ENCODE peak calls at places on chromosomes 11 and 22, in five cellular contexts. H is SK-N-SH, V is HepG2, M is HCT116, B is K562. U is an unnamed sample.

GRCh38 chr22:20577549-20577975 is 70.2 kb downstream of the MED15 start:
- DNase-seq in H (no peak), V (no peak), M (no peak), B (no peak), U (no peak)

GRCh38 chr22:25510926-25511325 is 53.5 kb upstream of the GRK3 start:
- DNase-seq in H (no peak), V (no peak), M (no peak), B (no peak), U (no peak)

GRCh38 chr11:17828311-17828751 is 93.8 kb downstream of the KCNC1 start:
- DNase-seq in H (no peak), V (no peak), M (no peak), B (no peak), U (no peak)

GRCh38 chr11:127859941-127860354 is 727.4 kb downstream of the ETS1 start:
- DNase-seq in H (no peak), V (no peak), M (no peak), B (no peak), U (no peak)

GRCh38 chr11:130452941-130453340 is 4.5 kb downstream of the ADAMTS15 start:
- DNase-seq in H (no peak), V (no peak), M (no peak), B (no peak), U (no peak)

GRCh38 chr11:44927174-44927661 is 23.5 kb downstream of the TP53I11 start:
- DNase-seq in H (peak; percentile 82), V (peak; percentile 43), M (peak; percentile 42), B (peak; percentile 79), U (peak; percentile 27)

GRCh38 chr11:62933285-62933684 is 12.1 kb upstream of the CHRM1 start:
- DNase-seq in H (no peak), V (no peak), M (no peak), B (no peak), U (no peak)

GRCh38 chr11:72754544-72755155 is 2.4 kb upstream of the ARAP1 start:
- DNase-seq in H (no peak), V (no peak), M (no peak), B (no peak), U (no peak)

GRCh38 chr11:121514998-121515671 is 62.4 kb upstream of the SORL1-AS1 start:
- DNase-seq in H (no peak), V (no peak), M (no peak), B (no peak), U (no peak)

GRCh38 chr11:125123947-125124633 is 12.7 kb upstream of the TMEM218 start:
- DNase-seq in H (peak; percentile 42), V (peak; percentile 73), M (peak; percentile 86), B (peak; percentile 50), U (no peak)

GRCh38 chr11:66820381-66820780 is 22.9 kb upstream of the RCE1 start:
- DNase-seq in H (no peak), V (no peak), M (no peak), B (no peak), U (no peak)

GRCh38 chr11:15180212-15180814 is 65.6 kb downstream of the INSC start:
- DNase-seq in H (no peak), V (no peak), M (no peak), B (no peak), U (no peak)

GRCh38 chr11:110830344-110831141 is 118.3 kb upstream of the ARHGAP20 start:
- DNase-seq in H (no peak), V (no peak), M (no peak), B (no peak), U (no peak)

GRCh38 chr11:10444725-10445286 is 10.3 kb upstream of the AMPD3 start:
- DNase-seq in H (peak; percentile 30), V (no peak), M (no peak), B (no peak), U (no peak)

GRCh38 chr11:29153078-29153477 is 863.8 kb downstream of the KCNA4 start:
- DNase-seq in H (no peak), V (no peak), M (no peak), B (no peak), U (no peak)

GRCh38 chr22:32622004-32622761 is 147.6 kb downstream of the FBXO7 start:
- DNase-seq in H (no peak), V (peak; percentile 89), M (no peak), B (no peak), U (no peak)

GRCh38 chr22:24093855-24094254 is 82.8 kb downstream of the CABIN1 start:
- DNase-seq in H (no peak), V (no peak), M (no peak), B (peak; percentile 13), U (no peak)

GRCh38 chr22:24420072-24420976 is 7.1 kb upstream of the ADORA2A start:
- DNase-seq in H (peak; percentile 56), V (peak; percentile 43), M (no peak), B (no peak), U (no peak)

GRCh38 chr11:41457216-41458014 is 2.0 kb downstream of the LRRC4C start:
- DNase-seq in H (no peak), V (no peak), M (no peak), B (no peak), U (no peak)

GRCh38 chr11:100805509-100806199 is 118.6 kb downstream of the ARHGAP42 start:
- DNase-seq in H (no peak), V (no peak), M (no peak), B (no peak), U (no peak)

GRCh38 chr22:29130490-29130889 is 57.7 kb downstream of the KREMEN1 start:
- DNase-seq in H (no peak), V (no peak), M (no peak), B (no peak), U (no peak)

GRCh38 chr11:119320593-119321524 is 3.9 kb upstream of the MCAM start:
- DNase-seq in H (no peak), V (no peak), M (no peak), B (peak; percentile 81), U (no peak)

DNA sequence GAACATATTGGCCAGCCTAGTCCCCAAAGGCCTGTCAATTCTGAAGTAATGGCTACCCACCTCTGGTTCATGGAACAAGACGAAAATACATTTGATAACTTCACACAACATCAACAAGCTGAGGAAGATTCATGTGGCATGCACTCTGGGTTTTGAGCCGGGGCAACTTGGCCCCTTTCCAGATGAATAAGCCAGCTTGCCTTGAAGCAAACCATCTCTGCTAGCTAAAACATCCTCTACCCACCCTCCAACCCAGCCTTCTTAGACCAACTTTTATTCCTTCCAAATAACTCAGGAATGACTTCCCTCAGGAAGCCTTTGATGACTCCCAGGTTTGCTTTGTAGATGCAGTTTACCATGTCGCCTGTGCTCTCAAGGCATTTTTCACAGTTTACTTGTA is 94.4 kb downstream of the SLC1A2 start:
- DNase-seq in H (no peak), V (no peak), M (no peak), B (no peak), U (no peak)
- TF ChIP-seq SIN3A in H (no peak), V (no peak), M (no peak), B (no peak), U (no peak)

GRCh38 chr22:37634505-37635002 is 4.9 kb upstream of the SH3BP1 start:
- DNase-seq in H (peak; percentile 68), V (no peak), M (no peak), B (peak; percentile 33), U (no peak)
- H3K4me3 ChIP-seq in H (peak overlapping the region; percentile 7), V (peak overlapping the region; percentile 69), M (no peak overlapping the region), B (no peak overlapping the region), U (no peak overlapping the region)

GRCh38 chr11:78213526-78214330 is 25.0 kb downstream of the USP35 start:
- DNase-seq in H (no peak), V (no peak), M (no peak), B (no peak), U (no peak)
- TF ChIP-seq POLR2AphosphoS5 in H (no peak), V (no peak), M (no peak), B (no peak), U (no peak)

GRCh38 chr11:102272047-102272824 is 45.0 kb upstream of the BIRC3 start:
- DNase-seq in H (no peak), V (peak; percentile 90), M (no peak), B (no peak), U (no peak)

GRCh38 chr11:102268985-102269470 is 48.3 kb upstream of the BIRC3 start:
- DNase-seq in H (no peak), V (no peak), M (no peak), B (no peak), U (no peak)

GRCh38 chr11:102267602-102268001 is 49.7 kb upstream of the BIRC3 start:
- DNase-seq in H (no peak), V (no peak), M (no peak), B (peak; percentile 19), U (no peak)

GRCh38 chr11:102268083-102268984 is 49.0 kb upstream of the BIRC3 start:
- DNase-seq in H (peak; percentile 80), V (peak; percentile 79), M (peak; percentile 92), B (peak; percentile 98), U (peak; percentile 71)

DNA sequence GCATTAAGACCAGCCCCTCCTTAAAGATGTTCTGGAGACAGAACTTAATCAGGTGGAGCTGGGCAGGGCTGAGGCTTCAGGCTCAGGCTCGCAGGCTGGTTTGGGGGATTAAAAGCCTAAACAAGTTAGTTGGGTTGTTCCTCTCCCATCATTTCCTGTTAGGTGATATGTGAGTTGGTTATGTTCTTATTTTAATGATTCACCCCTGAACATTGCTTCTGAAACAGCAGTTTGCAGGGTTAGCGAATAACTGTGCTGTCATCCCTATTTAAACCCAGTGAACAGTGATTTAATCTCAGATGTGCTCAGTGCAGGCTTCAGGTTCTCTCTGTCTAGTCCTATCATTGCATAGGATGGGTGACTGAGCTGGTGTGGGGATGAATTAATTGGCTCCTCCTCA is 47.4 kb upstream of the BIRC3 start:
- DNase-seq in H (no peak), V (no peak), M (no peak), B (no peak), U (no peak)
- TF ChIP-seq SIN3A in H (no peak), V (no peak), M (peak; percentile 24), B (no peak), U (no peak)

GRCh38 chr22:39300198-39300830 is 19.1 kb downstream of the RPL3 start:
- DNase-seq in H (no peak), V (no peak), M (no peak), B (no peak), U (no peak)
- H3K4me3 ChIP-seq in H (no peak overlapping the region), V (peak overlapping the region; percentile 68), M (no peak overlapping the region), B (no peak overlapping the region), U (no peak overlapping the region)

GRCh38 chr11:64181506-64182411 is 4.2 kb upstream of the STIP1 start:
- DNase-seq in H (peak; percentile 88), V (peak; percentile 82), M (peak; percentile 72), B (peak; percentile 79), U (peak; percentile 75)
- TF ChIP-seq POLR2AphosphoS5 in H (peak; percentile 96), V (peak; percentile 78), M (peak; percentile 96), B (peak; percentile 82), U (peak; percentile 53)

DNA sequence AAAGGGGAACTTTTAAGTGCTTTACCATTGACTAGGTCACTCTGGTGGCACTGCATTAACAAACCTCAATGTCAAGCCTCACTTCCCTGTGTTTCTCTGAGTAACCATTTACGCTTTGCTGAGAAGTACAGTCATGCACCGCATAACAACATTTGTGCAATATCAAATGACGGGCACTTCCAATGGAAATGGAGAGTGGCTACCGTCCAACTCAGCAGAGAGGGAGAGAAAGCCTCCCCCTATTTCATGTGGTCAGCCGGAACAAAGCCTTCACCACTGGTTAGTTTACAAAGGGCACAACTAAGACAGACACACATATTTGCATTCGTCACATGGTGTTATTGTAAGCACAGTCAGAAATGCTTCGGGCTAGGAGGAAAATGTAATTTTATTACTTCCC is 117.3 kb downstream of the RASSF10 start:
- DNase-seq in H (no peak), V (no peak), M (no peak), B (no peak), U (no peak)
- TF ChIP-seq SIN3A in H (no peak), V (no peak), M (no peak), B (no peak), U (no peak)